ENCODE peak calls at places on chromosomes 4 and X, in seven cellular contexts. One of them, this sample, is unnamed.

GRCh38 chr4:123256006-123256405 is 140.6 kb upstream of the SPRY1 start:
- DNase-seq in lower lobe of right lung: no peak
- DNase-seq in psoas muscle: no peak
- DNase-seq in brain microvascular endothelial cell: no peak
- DNase-seq in cardiac muscle cell: no peak
- DNase-seq in BJ: no peak
- DNase-seq in AG04450: no peak
- DNase-seq in this sample: no peak

GRCh38 chrX:19272452-19272851 is 71.3 kb upstream of the PDHA1 start:
- DNase-seq in psoas muscle: no peak
- DNase-seq in AG04450: no peak
- DNase-seq in lower lobe of right lung: no peak
- DNase-seq in BJ: no peak
- DNase-seq in brain microvascular endothelial cell: no peak
- DNase-seq in cardiac muscle cell: peak; percentile 2
- DNase-seq in this sample: no peak

GRCh38 chr4:88018471-88018870 is 11.0 kb downstream of the PKD2 start:
- DNase-seq in lower lobe of right lung: no peak
- DNase-seq in cardiac muscle cell: peak; percentile 87
- DNase-seq in brain microvascular endothelial cell: peak; percentile 43
- DNase-seq in AG04450: peak; percentile 13
- DNase-seq in psoas muscle: peak; percentile 52
- DNase-seq in BJ: peak; percentile 54
- DNase-seq in this sample: no peak

GRCh38 chr4:118941799-118942198 is 53.1 kb downstream of the SYNPO2 start:
- DNase-seq in BJ: no peak
- DNase-seq in AG04450: no peak
- DNase-seq in cardiac muscle cell: peak; percentile 41
- DNase-seq in psoas muscle: no peak
- DNase-seq in brain microvascular endothelial cell: no peak
- DNase-seq in lower lobe of right lung: no peak
- DNase-seq in this sample: no peak

GRCh38 chr4:89303177-89303576 is 4.4 kb downstream of the GPRIN3 start:
- DNase-seq in lower lobe of right lung: peak; percentile 51
- DNase-seq in BJ: no peak
- DNase-seq in brain microvascular endothelial cell: no peak
- DNase-seq in psoas muscle: no peak
- DNase-seq in AG04450: no peak
- DNase-seq in cardiac muscle cell: no peak
- DNase-seq in this sample: no peak

GRCh38 chr4:19309365-19309764 is 942.3 kb upstream of the SLIT2 start:
- DNase-seq in psoas muscle: no peak
- DNase-seq in BJ: no peak
- DNase-seq in cardiac muscle cell: peak; percentile 79
- DNase-seq in AG04450: peak; percentile 11
- DNase-seq in brain microvascular endothelial cell: peak; percentile 49
- DNase-seq in lower lobe of right lung: no peak
- DNase-seq in this sample: no peak

GRCh38 chr4:143357161-143357845 is 20.6 kb downstream of the GAB1 start:
- DNase-seq in BJ: no peak
- DNase-seq in lower lobe of right lung: no peak
- DNase-seq in AG04450: no peak
- DNase-seq in brain microvascular endothelial cell: no peak
- DNase-seq in cardiac muscle cell: no peak
- DNase-seq in psoas muscle: no peak
- DNase-seq in this sample: no peak

GRCh38 chrX:14497184-14497666 is 32.1 kb upstream of the GLRA2 start:
- DNase-seq in psoas muscle: no peak
- DNase-seq in lower lobe of right lung: no peak
- DNase-seq in AG04450: no peak
- DNase-seq in cardiac muscle cell: peak; percentile 5
- DNase-seq in brain microvascular endothelial cell: peak; percentile 8
- DNase-seq in BJ: no peak
- DNase-seq in this sample: no peak

GRCh38 chrX:41333994-41334865 is at the start of gene DDX3X:
- DNase-seq in lower lobe of right lung: peak; percentile 88
- DNase-seq in psoas muscle: peak; percentile 97
- DNase-seq in BJ: peak; percentile 32
- DNase-seq in cardiac muscle cell: peak; percentile 87
- DNase-seq in brain microvascular endothelial cell: peak; percentile 87
- DNase-seq in AG04450: peak; percentile 70
- DNase-seq in this sample: peak; percentile 94

GRCh38 chr4:141134586-141134985 is 1.3 kb upstream of the RNF150 start:
- DNase-seq in psoas muscle: no peak
- DNase-seq in BJ: no peak
- DNase-seq in AG04450: no peak
- DNase-seq in brain microvascular endothelial cell: no peak
- DNase-seq in lower lobe of right lung: no peak
- DNase-seq in cardiac muscle cell: no peak
- DNase-seq in this sample: no peak

GRCh38 chrX:38045697-38046096 is 39.3 kb downstream of the SYTL5 start:
- DNase-seq in cardiac muscle cell: peak; percentile 51
- DNase-seq in AG04450: no peak
- DNase-seq in psoas muscle: no peak
- DNase-seq in lower lobe of right lung: no peak
- DNase-seq in BJ: no peak
- DNase-seq in brain microvascular endothelial cell: peak; percentile 15
- DNase-seq in this sample: no peak

GRCh38 chr4:140754918-140755810 is 1.0 kb downstream of the TBC1D9 start:
- DNase-seq in brain microvascular endothelial cell: no peak
- DNase-seq in lower lobe of right lung: no peak
- DNase-seq in cardiac muscle cell: no peak
- DNase-seq in AG04450: no peak
- DNase-seq in BJ: no peak
- DNase-seq in psoas muscle: no peak
- DNase-seq in this sample: no peak

GRCh38 chrX:142601792-142602191 is 396.7 kb upstream of the MAGEC2 start:
- DNase-seq in AG04450: no peak
- DNase-seq in BJ: no peak
- DNase-seq in brain microvascular endothelial cell: no peak
- DNase-seq in lower lobe of right lung: no peak
- DNase-seq in psoas muscle: no peak
- DNase-seq in cardiac muscle cell: no peak
- DNase-seq in this sample: no peak

GRCh38 chrX:49163555-49164419 is 1.2 kb downstream of the MAGIX start:
- DNase-seq in lower lobe of right lung: peak; percentile 91
- DNase-seq in BJ: peak; percentile 20
- DNase-seq in brain microvascular endothelial cell: peak; percentile 64
- DNase-seq in psoas muscle: peak; percentile 95
- DNase-seq in AG04450: no peak
- DNase-seq in cardiac muscle cell: peak; percentile 87
- DNase-seq in this sample: peak; percentile 86

GRCh38 chr4:6601661-6602250 is 26.8 kb downstream of the MAN2B2 start:
- DNase-seq in psoas muscle: no peak
- DNase-seq in AG04450: no peak
- DNase-seq in cardiac muscle cell: no peak
- DNase-seq in BJ: no peak
- DNase-seq in lower lobe of right lung: no peak
- DNase-seq in brain microvascular endothelial cell: no peak
- DNase-seq in this sample: no peak

GRCh38 chr4:7156273-7157139 is 35.8 kb upstream of the SORCS2 start:
- DNase-seq in cardiac muscle cell: peak; percentile 61
- DNase-seq in brain microvascular endothelial cell: peak; percentile 26
- DNase-seq in psoas muscle: peak; percentile 62
- DNase-seq in BJ: no peak
- DNase-seq in AG04450: no peak
- DNase-seq in lower lobe of right lung: peak; percentile 1
- DNase-seq in this sample: peak; percentile 36

GRCh38 chrX:63561425-63561824 is 210.3 kb upstream of the SPIN4 start:
- DNase-seq in lower lobe of right lung: no peak
- DNase-seq in psoas muscle: no peak
- DNase-seq in cardiac muscle cell: peak; percentile 2
- DNase-seq in brain microvascular endothelial cell: no peak
- DNase-seq in AG04450: no peak
- DNase-seq in BJ: no peak
- DNase-seq in this sample: no peak

DNA sequence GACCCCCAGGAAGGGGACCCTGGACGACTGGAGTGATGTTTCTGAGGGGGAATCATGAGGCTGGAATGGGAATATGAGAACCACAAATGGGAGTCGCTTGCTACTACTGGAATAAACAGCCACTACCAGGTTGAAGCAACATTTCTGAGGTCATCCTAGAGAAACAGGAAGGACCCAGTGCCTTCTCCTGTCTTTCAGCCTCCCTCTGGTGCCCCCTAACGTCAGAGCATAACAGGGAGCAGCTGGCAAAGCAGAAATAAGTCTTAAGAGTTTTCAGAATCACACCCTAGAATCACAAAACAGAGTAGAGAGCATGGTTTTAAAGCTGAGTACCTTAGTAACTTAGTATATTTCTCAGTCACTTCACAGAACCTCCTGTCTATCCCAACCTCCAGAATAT is 347.8 kb upstream of the PITX2 start:
- DNase-seq in AG04450: peak; percentile 4
- DNase-seq in cardiac muscle cell: peak; percentile 56
- DNase-seq in brain microvascular endothelial cell: peak; percentile 40
- DNase-seq in psoas muscle: peak; percentile 41
- DNase-seq in lower lobe of right lung: no peak
- DNase-seq in BJ: no peak
- DNase-seq in this sample: no peak
- TF ChIP-seq CTCF in AG04450: peak; percentile 65
- TF ChIP-seq CTCF in cardiac muscle cell: peak; percentile 59
- TF ChIP-seq CTCF in brain microvascular endothelial cell: peak; percentile 75
- TF ChIP-seq CTCF in psoas muscle: peak; percentile 49
- TF ChIP-seq CTCF in lower lobe of right lung: peak; percentile 26
- TF ChIP-seq CTCF in BJ: peak; percentile 69
- TF ChIP-seq CTCF in this sample: no peak

GRCh38 chr4:3648731-3649130 is 116.5 kb upstream of the LRPAP1 start:
- DNase-seq in cardiac muscle cell: no peak
- DNase-seq in AG04450: no peak
- DNase-seq in brain microvascular endothelial cell: no peak
- DNase-seq in lower lobe of right lung: no peak
- DNase-seq in BJ: no peak
- DNase-seq in psoas muscle: no peak
- DNase-seq in this sample: no peak
- H3K27me3 ChIP-seq in cardiac muscle cell: no peaks in the 10 kb centered on the region
- H3K27me3 ChIP-seq in AG04450: peaks cover 20% of the 10 kb centered on the region
- H3K27me3 ChIP-seq in brain microvascular endothelial cell: peaks cover 3% of the 10 kb centered on the region
- H3K27me3 ChIP-seq in lower lobe of right lung: peaks cover 34% of the 10 kb centered on the region
- H3K27me3 ChIP-seq in BJ: peaks cover 2% of the 10 kb centered on the region
- H3K27me3 ChIP-seq in psoas muscle: peaks cover 23% of the 10 kb centered on the region
- H3K27me3 ChIP-seq in this sample: no peaks in the 10 kb centered on the region

DNA sequence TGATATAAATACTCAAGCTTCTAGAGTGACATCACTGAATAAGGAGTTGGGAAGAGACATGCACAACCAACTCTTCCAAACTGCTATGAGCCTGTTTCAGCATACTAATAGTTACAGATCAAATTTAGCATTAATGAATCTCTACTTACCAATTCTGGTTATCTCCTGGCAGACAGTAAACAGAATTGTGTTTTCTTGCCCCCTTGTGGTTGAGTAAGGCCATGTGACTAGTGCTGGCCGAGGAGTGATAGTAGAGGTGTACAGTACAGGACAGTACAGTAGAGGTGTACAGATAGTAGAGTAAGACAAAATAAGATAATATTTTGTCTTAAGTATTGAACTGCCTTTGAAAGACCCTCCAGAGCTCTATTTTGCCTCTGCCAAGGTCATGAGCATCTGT is 681.4 kb downstream of the GABRG1 start:
- DNase-seq in lower lobe of right lung: no peak
- DNase-seq in BJ: no peak
- DNase-seq in cardiac muscle cell: peak; percentile 33
- DNase-seq in AG04450: no peak
- DNase-seq in psoas muscle: no peak
- DNase-seq in brain microvascular endothelial cell: no peak
- DNase-seq in this sample: no peak
- TF ChIP-seq CTCF in lower lobe of right lung: no peak
- TF ChIP-seq CTCF in BJ: no peak
- TF ChIP-seq CTCF in cardiac muscle cell: peak; percentile 50
- TF ChIP-seq CTCF in AG04450: peak; percentile 1
- TF ChIP-seq CTCF in psoas muscle: no peak
- TF ChIP-seq CTCF in brain microvascular endothelial cell: peak; percentile 21
- TF ChIP-seq CTCF in this sample: peak; percentile 37

DNA sequence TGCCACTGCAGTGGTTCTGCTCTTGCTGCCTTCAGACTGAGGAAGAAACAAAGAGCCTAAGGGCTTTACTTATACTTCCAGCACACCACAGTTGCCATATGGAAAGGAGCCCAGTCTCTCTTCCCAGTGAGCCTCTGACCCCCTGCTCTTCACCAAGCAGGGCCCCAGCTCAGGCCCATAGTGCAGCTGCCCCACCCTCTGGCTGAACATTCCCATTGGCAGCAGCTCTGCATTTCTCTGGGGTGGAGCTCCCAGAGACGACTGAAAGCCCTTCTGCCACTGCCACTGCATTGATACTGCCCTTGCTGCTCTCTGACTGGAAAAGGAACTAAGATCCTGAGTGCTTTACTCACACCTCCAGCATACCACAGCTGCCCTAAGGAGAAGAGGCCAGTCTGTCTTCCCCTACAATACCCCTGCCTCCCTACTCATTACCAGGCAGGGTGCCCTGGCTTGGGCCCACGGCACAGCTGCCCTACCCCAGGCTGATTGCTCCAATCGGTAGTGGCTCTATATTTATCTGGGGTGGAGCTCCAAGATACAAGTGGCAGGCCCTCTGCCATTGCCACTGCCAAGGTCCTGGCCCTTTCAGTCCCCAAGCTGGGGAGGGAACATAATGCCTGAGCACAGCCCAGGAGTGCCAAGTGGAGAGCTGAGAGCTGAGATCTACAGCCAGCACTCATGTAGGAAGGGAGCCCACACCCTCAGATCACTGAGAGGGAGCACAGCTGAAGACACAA is 36.1 kb downstream of the AWAT2 start:
- DNase-seq in psoas muscle: peak; percentile 61
- DNase-seq in BJ: no peak
- DNase-seq in lower lobe of right lung: no peak
- DNase-seq in brain microvascular endothelial cell: no peak
- DNase-seq in AG04450: no peak
- DNase-seq in cardiac muscle cell: peak; percentile 71
- DNase-seq in this sample: no peak
- H3K27me3 ChIP-seq in psoas muscle: no peaks in the 10 kb centered on the region
- H3K27me3 ChIP-seq in BJ: no peaks in the 10 kb centered on the region
- H3K27me3 ChIP-seq in lower lobe of right lung: no peaks in the 10 kb centered on the region
- H3K27me3 ChIP-seq in brain microvascular endothelial cell: no peaks in the 10 kb centered on the region
- H3K27me3 ChIP-seq in AG04450: no peaks in the 10 kb centered on the region
- H3K27me3 ChIP-seq in cardiac muscle cell: no peaks in the 10 kb centered on the region
- H3K27me3 ChIP-seq in this sample: no peaks in the 10 kb centered on the region

GRCh38 chr4:91422011-91422410 is 881.8 kb upstream of the GRID2 start:
- DNase-seq in cardiac muscle cell: no peak
- DNase-seq in psoas muscle: no peak
- DNase-seq in lower lobe of right lung: no peak
- DNase-seq in brain microvascular endothelial cell: no peak
- DNase-seq in BJ: no peak
- DNase-seq in AG04450: no peak
- DNase-seq in this sample: no peak
- TF ChIP-seq CTCF in cardiac muscle cell: no peak
- TF ChIP-seq CTCF in psoas muscle: no peak
- TF ChIP-seq CTCF in lower lobe of right lung: no peak
- TF ChIP-seq CTCF in brain microvascular endothelial cell: no peak
- TF ChIP-seq CTCF in BJ: no peak
- TF ChIP-seq CTCF in AG04450: no peak
- TF ChIP-seq CTCF in this sample: no peak